ENCODE peak calls at places on chromosomes 1 and 21, in five cellular contexts. H, Q, K, P and V are unnamed samples.

GRCh38 chr1:36657826-36658225 is 175.1 kb upstream of the CSF3R start:
- DNase-seq in H (no peak), Q (no peak), K (no peak), P (no peak), V (no peak)

GRCh38 chr1:178651742-178652141 is 73.3 kb upstream of the RALGPS2 start:
- DNase-seq in P (no peak), H (no peak), K (no peak), Q (peak), V (no peak)

GRCh38 chr1:109258481-109259466 is 9.4 kb downstream of the CELSR2 start:
- DNase-seq in P (no peak), Q (no peak), H (no peak), K (no peak), V (peak)

GRCh38 chr21:46064870-46065214 is 33.1 kb upstream of the COL6A2 start:
- DNase-seq in H (no peak), Q (no peak), K (peak), P (no peak), V (no peak)

GRCh38 chr1:186311375-186312051 is 63.5 kb downstream of the TPR start:
- DNase-seq in Q (no peak), H (no peak), K (no peak), P (no peak), V (no peak)

GRCh38 chr1:75134656-75134938 is 409 bp downstream of the LHX8 start:
- DNase-seq in P (no peak), K (no peak), H (no peak), Q (no peak), V (no peak)

GRCh38 chr1:203733009-203733863 is 31.7 kb upstream of the LAX1 start:
- DNase-seq in K (no peak), P (no peak), H (no peak), Q (no peak), V (no peak)

GRCh38 chr1:109783436-109783835 is 19.7 kb upstream of the EPS8L3 start:
- DNase-seq in H (peak), P (peak), K (no peak), Q (no peak), V (no peak)

GRCh38 chr1:15345711-15346355 is 63.9 kb upstream of the EFHD2 start:
- DNase-seq in K (no peak), H (no peak), P (peak), Q (peak), V (peak)

GRCh38 chr1:170166518-170167180 is 20.9 kb downstream of the NTMT2 start:
- DNase-seq in Q (no peak), P (no peak), K (no peak), H (no peak), V (no peak)

GRCh38 chr1:217780993-217781392 is 149.8 kb downstream of the SPATA17 start:
- DNase-seq in K (no peak), Q (no peak), P (no peak), H (no peak), V (no peak)

GRCh38 chr1:93358293-93358692 is 12.6 kb downstream of the DR1 start:
- DNase-seq in Q (no peak), P (no peak), K (no peak), H (no peak), V (no peak)

GRCh38 chr1:119874186-119874585 is 22.1 kb downstream of the ADAM30 start:
- DNase-seq in H (no peak), Q (no peak), K (no peak), P (no peak), V (no peak)

GRCh38 chr1:119871881-119872280 is 24.4 kb downstream of the ADAM30 start:
- DNase-seq in Q (no peak), H (no peak), K (no peak), P (no peak), V (no peak)

GRCh38 chr1:119870917-119871486 is 25.3 kb downstream of the ADAM30 start:
- DNase-seq in H (peak), P (no peak), K (peak), Q (peak), V (peak)

GRCh38 chr1:119869962-119870361 is 26.4 kb downstream of the ADAM30 start:
- DNase-seq in K (no peak), Q (no peak), P (no peak), H (no peak), V (no peak)

DNA sequence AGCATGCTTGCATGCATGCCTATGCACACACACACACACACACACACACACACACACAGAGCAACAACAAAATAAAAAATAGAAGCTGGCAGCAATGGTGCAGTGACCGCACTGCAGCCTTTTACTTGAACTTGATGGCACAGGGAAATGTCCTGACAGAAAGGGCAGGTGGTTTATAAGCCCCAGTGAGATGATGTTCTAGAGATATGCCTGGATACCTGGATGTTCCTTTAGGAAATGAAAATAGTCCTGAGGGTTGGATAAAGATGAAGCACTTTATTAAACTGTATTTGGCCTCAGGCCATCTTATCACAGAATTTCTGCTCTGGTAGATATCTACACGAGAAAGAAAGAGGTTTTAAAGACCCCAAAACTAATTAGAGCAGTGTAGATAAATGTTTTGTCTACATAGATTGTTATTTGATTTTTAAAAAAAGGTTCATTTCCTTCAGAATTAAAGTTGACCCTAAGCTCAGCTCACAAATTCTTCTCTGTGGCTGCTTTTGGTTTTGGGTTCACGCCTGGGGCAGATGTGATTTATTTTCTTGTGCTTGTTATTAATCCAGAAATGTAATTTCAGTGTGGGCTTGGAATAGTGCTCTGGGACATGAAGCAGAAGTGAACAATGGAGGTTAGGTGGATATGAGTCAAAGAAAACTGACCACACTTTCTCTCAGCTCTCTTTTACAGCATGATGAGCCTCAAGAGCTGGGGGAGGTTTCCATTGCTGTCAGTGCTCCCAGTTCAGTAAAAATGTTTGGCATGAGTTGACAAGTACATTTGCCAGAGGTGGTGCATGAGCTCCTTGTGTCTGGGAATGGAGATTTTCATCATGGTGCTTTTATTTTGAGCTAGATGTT is 22.9 kb downstream of the ADAM30 start:
- DNase-seq in Q (no peak), P (no peak), K (no peak), H (peak), V (peak)
- H3K27ac ChIP-seq in Q (no peak), P (no peak), K (no peak), H (no peak), V (no peak)

GRCh38 chr1:10339815-10340214 is 59.0 kb upstream of the PGD start:
- DNase-seq in H (peak), P (no peak), K (no peak), Q (peak), V (peak)
- TF ChIP-seq CTCF in H (no peak), P (no peak), K (no peak), Q (no peak), V (no peak)

GRCh38 chr1:169108897-169109560 is 2.5 kb downstream of the ATP1B1 start:
- DNase-seq in H (peak), P (no peak), K (no peak), Q (peak), V (peak)
- H3K4me3 ChIP-seq in H (peak), P (peak), K (peak), Q (peak), V (peak)

DNA sequence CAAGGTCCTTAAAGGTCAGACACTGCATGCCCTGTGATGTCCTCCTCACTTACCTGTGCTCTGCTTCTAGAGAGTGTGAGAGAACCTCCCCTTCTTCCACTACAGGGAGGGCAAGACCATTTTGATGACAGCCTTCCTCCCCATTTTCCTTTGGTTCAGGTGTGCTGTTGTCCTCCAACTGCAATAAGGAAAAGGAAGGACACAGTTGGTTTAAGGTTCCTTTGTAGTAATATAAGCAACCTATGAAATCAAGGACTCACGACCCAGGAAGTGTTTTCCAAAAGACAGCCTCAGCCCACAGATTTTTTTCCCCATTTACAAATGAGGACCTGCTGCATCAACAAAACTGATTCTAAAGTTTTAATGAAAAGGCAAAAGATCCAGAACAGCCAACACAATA is 6.6 kb upstream of the CCDC17 start:
- DNase-seq in P (no peak), K (no peak), H (no peak), Q (no peak), V (no peak)
- H3K27ac ChIP-seq in P (no peak), K (no peak), H (no peak), Q (no peak), V (no peak)

DNA sequence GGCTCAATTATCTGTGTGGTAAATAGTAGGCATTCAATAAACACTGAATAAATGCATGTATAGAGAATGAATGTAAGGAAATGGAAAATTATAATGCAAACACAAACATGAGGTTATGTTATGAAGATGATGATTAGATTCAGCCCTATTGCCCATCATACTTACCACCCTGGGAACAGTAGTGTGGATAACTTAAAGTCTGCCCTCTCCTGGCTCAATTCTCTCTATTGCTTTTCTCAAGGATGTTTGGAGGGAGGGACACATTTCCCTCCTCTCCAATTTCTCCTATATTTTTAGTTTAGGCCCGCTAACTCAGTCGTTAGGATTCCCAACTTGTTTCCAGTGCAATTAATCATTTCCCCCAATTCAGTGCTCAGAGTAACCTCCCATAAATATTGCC is 101.5 kb upstream of the TNR start:
- DNase-seq in P (no peak), K (no peak), H (no peak), Q (no peak), V (no peak)
- TF ChIP-seq CTCF in P (no peak), K (no peak), H (no peak), Q (no peak), V (no peak)

GRCh38 chr21:42234464-42235241 is 15.7 kb downstream of the ABCG1 start:
- DNase-seq in K (peak), P (no peak), H (peak), Q (peak), V (peak)

GRCh38 chr21:42236014-42236413 is 17.1 kb downstream of the ABCG1 start:
- DNase-seq in H (peak), K (no peak), P (no peak), Q (peak), V (peak)

GRCh38 chr21:42236693-42237092 is 17.8 kb downstream of the ABCG1 start:
- DNase-seq in P (no peak), K (no peak), Q (no peak), H (no peak), V (no peak)

GRCh38 chr21:42234026-42234425 is 15.1 kb downstream of the ABCG1 start:
- DNase-seq in H (no peak), K (no peak), Q (no peak), P (no peak), V (no peak)

DNA sequence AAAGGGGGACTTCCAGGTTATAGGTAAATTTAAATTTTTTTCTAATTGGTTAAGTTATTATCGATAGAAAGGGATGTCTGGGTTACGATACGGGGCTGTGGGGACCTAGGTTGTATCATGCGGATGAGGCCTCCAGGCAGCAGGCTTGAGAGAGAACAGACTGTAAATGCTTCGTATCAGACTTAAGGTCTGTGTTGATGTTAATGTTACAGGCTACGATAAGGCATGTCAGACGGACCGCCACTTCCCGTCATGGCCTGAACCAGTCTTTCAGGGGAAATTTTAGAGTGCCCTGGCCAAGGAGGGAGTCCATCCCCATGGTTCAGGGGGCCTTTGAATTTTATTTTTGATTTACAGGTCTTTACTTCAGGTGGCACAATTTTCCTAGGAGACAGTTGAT is 16.7 kb downstream of the ABCG1 start:
- DNase-seq in Q (no peak), P (no peak), H (no peak), K (no peak), V (peak)
- H3K4me3 ChIP-seq in Q (no peak), P (peak), H (no peak), K (no peak), V (no peak)

DNA sequence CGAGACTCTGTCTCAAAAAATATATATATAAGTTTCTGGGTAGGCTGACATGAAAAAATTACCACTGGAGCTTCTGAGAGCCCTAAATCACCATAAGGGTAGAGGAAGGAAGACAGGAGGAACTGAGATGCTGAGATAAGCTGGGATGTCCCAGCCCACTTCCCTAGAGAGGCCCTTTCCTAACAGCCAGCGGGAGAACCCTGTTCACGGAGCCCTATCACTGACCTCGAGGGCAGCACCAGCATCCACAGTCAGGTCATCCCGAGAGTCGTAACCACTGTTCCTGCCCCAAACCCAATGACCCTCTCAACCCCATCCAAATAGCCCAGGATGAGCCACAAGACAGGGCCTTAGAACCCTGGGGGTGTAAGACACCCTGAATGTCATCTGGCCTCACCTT is 77.5 kb downstream of the CD34 start:
- DNase-seq in P (no peak), Q (no peak), K (no peak), H (no peak), V (no peak)
- H3K27ac ChIP-seq in P (peak), Q (peak), K (no peak), H (no peak), V (no peak)

DNA sequence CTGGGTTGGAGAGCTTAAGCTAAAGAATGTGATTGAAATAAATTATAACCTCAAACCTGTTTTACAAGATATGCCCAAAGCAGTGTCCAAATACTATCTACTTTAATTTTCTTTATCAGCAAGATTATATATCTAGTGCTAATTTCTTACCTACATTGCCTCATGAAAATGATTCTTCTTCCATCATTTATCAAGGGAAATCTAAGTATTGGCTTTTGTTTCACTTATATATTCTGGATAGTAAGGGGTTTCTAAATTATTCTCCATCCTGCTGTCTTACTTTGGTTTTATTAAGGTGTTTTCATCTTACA is 81.2 kb downstream of the PHTF1 start:
- DNase-seq in H (no peak), Q (no peak), K (no peak), P (no peak), V (no peak)
- TF ChIP-seq CTCF in H (no peak), Q (no peak), K (no peak), P (no peak), V (no peak)